ENCODE peak calls at places on chromosomes 7 and 10, in ten cellular contexts. One of them, this sample, is unnamed.

GRCh38 chr10:117663750-117664149 is 121.2 kb downstream of the EMX2 start:
- DNase-seq in GM12891: peak
- DNase-seq in GM12878: peak
- DNase-seq in H1: no peak
- DNase-seq in spleen: no peak
- DNase-seq in HCT116: peak
- DNase-seq in stomach: no peak
- DNase-seq in K562: no peak
- DNase-seq in suprapubic skin: no peak
- DNase-seq in endothelial cell of umbilical vein: no peak
- DNase-seq in this sample: peak

GRCh38 chr10:56782503-56782902 is 421.4 kb upstream of the ZWINT start:
- DNase-seq in GM12891: no peak
- DNase-seq in GM12878: no peak
- DNase-seq in H1: peak
- DNase-seq in spleen: no peak
- DNase-seq in HCT116: no peak
- DNase-seq in stomach: no peak
- DNase-seq in K562: no peak
- DNase-seq in suprapubic skin: no peak
- DNase-seq in endothelial cell of umbilical vein: no peak
- DNase-seq in this sample: no peak

GRCh38 chr10:117960345-117960744 is 86.4 kb downstream of the RAB11FIP2 start:
- DNase-seq in GM12891: no peak
- DNase-seq in GM12878: no peak
- DNase-seq in H1: no peak
- DNase-seq in spleen: no peak
- DNase-seq in HCT116: no peak
- DNase-seq in stomach: no peak
- DNase-seq in K562: no peak
- DNase-seq in suprapubic skin: no peak
- DNase-seq in endothelial cell of umbilical vein: no peak
- DNase-seq in this sample: no peak

GRCh38 chr7:137948845-137949330 is 53.0 kb downstream of the CREB3L2 start:
- DNase-seq in GM12891: no peak
- DNase-seq in GM12878: no peak
- DNase-seq in H1: no peak
- DNase-seq in spleen: no peak
- DNase-seq in HCT116: no peak
- DNase-seq in stomach: no peak
- DNase-seq in K562: no peak
- DNase-seq in suprapubic skin: no peak
- DNase-seq in endothelial cell of umbilical vein: no peak
- DNase-seq in this sample: no peak

GRCh38 chr7:2228921-2229320 is 3.8 kb downstream of the MAD1L1 start:
- DNase-seq in GM12891: no peak
- DNase-seq in GM12878: no peak
- DNase-seq in H1: no peak
- DNase-seq in spleen: no peak
- DNase-seq in HCT116: no peak
- DNase-seq in stomach: no peak
- DNase-seq in K562: no peak
- DNase-seq in suprapubic skin: no peak
- DNase-seq in endothelial cell of umbilical vein: no peak
- DNase-seq in this sample: no peak

GRCh38 chr10:51063659-51064535 is 10.4 kb upstream of the PRKG1 start:
- DNase-seq in GM12891: no peak
- DNase-seq in GM12878: no peak
- DNase-seq in H1: no peak
- DNase-seq in spleen: no peak
- DNase-seq in HCT116: peak
- DNase-seq in stomach: no peak
- DNase-seq in K562: no peak
- DNase-seq in suprapubic skin: no peak
- DNase-seq in endothelial cell of umbilical vein: peak
- DNase-seq in this sample: no peak

GRCh38 chr7:28533731-28534531 is 121.6 kb downstream of the CREB5 start:
- DNase-seq in GM12891: no peak
- DNase-seq in GM12878: no peak
- DNase-seq in H1: no peak
- DNase-seq in spleen: no peak
- DNase-seq in HCT116: no peak
- DNase-seq in stomach: no peak
- DNase-seq in K562: no peak
- DNase-seq in suprapubic skin: peak
- DNase-seq in endothelial cell of umbilical vein: peak
- DNase-seq in this sample: no peak

GRCh38 chr10:103781329-103782061 is 73.9 kb downstream of the SH3PXD2A start:
- DNase-seq in GM12891: no peak
- DNase-seq in GM12878: no peak
- DNase-seq in H1: no peak
- DNase-seq in spleen: no peak
- DNase-seq in HCT116: peak
- DNase-seq in stomach: no peak
- DNase-seq in K562: peak
- DNase-seq in suprapubic skin: no peak
- DNase-seq in endothelial cell of umbilical vein: peak
- DNase-seq in this sample: no peak

GRCh38 chr10:71837085-71837827 is 13.8 kb downstream of the PSAP start:
- DNase-seq in GM12891: no peak
- DNase-seq in GM12878: no peak
- DNase-seq in H1: no peak
- DNase-seq in spleen: no peak
- DNase-seq in HCT116: no peak
- DNase-seq in stomach: no peak
- DNase-seq in K562: peak
- DNase-seq in suprapubic skin: peak
- DNase-seq in endothelial cell of umbilical vein: no peak
- DNase-seq in this sample: no peak

GRCh38 chr7:128408709-128409434 is 910 bp downstream of the IMPDH1 start:
- DNase-seq in GM12891: no peak
- DNase-seq in GM12878: no peak
- DNase-seq in H1: no peak
- DNase-seq in spleen: no peak
- DNase-seq in HCT116: no peak
- DNase-seq in stomach: no peak
- DNase-seq in K562: peak
- DNase-seq in suprapubic skin: no peak
- DNase-seq in endothelial cell of umbilical vein: no peak
- DNase-seq in this sample: no peak

GRCh38 chr7:158442260-158442659 is 145.4 kb downstream of the PTPRN2 start:
- DNase-seq in GM12891: no peak
- DNase-seq in GM12878: no peak
- DNase-seq in H1: no peak
- DNase-seq in spleen: no peak
- DNase-seq in HCT116: peak
- DNase-seq in stomach: no peak
- DNase-seq in K562: peak
- DNase-seq in suprapubic skin: no peak
- DNase-seq in endothelial cell of umbilical vein: no peak
- DNase-seq in this sample: no peak

GRCh38 chr7:27151945-27152815 is at the start of gene HOXA3:
- DNase-seq in GM12891: no peak
- DNase-seq in GM12878: no peak
- DNase-seq in H1: no peak
- DNase-seq in spleen: peak
- DNase-seq in HCT116: no peak
- DNase-seq in stomach: peak
- DNase-seq in K562: no peak
- DNase-seq in suprapubic skin: peak
- DNase-seq in endothelial cell of umbilical vein: peak
- DNase-seq in this sample: no peak

GRCh38 chr7:121449304-121449703 is 53.2 kb upstream of the FAM3C start:
- DNase-seq in GM12891: no peak
- DNase-seq in GM12878: no peak
- DNase-seq in H1: no peak
- DNase-seq in spleen: no peak
- DNase-seq in HCT116: no peak
- DNase-seq in stomach: no peak
- DNase-seq in K562: no peak
- DNase-seq in suprapubic skin: no peak
- DNase-seq in endothelial cell of umbilical vein: no peak
- DNase-seq in this sample: no peak

GRCh38 chr10:123639131-123639530 is 27.0 kb upstream of the GPR26 start:
- DNase-seq in GM12891: no peak
- DNase-seq in GM12878: no peak
- DNase-seq in H1: no peak
- DNase-seq in spleen: no peak
- DNase-seq in HCT116: no peak
- DNase-seq in stomach: no peak
- DNase-seq in K562: no peak
- DNase-seq in suprapubic skin: no peak
- DNase-seq in endothelial cell of umbilical vein: no peak
- DNase-seq in this sample: no peak

GRCh38 chr7:409344-410281 is 110.0 kb downstream of the PDGFA start:
- DNase-seq in GM12891: no peak
- DNase-seq in GM12878: no peak
- DNase-seq in H1: no peak
- DNase-seq in spleen: peak
- DNase-seq in HCT116: no peak
- DNase-seq in stomach: no peak
- DNase-seq in K562: no peak
- DNase-seq in suprapubic skin: no peak
- DNase-seq in endothelial cell of umbilical vein: no peak
- DNase-seq in this sample: no peak

GRCh38 chr10:71009031-71009605 is 120.8 kb upstream of the PCBD1 start:
- DNase-seq in GM12891: no peak
- DNase-seq in GM12878: no peak
- DNase-seq in H1: no peak
- DNase-seq in spleen: no peak
- DNase-seq in HCT116: no peak
- DNase-seq in stomach: no peak
- DNase-seq in K562: no peak
- DNase-seq in suprapubic skin: no peak
- DNase-seq in endothelial cell of umbilical vein: no peak
- DNase-seq in this sample: no peak

GRCh38 chr10:114437456-114438292 is 33.4 kb upstream of the AFAP1L2 start:
- DNase-seq in GM12891: no peak
- DNase-seq in GM12878: no peak
- DNase-seq in H1: no peak
- DNase-seq in spleen: no peak
- DNase-seq in HCT116: no peak
- DNase-seq in stomach: no peak
- DNase-seq in K562: peak
- DNase-seq in suprapubic skin: no peak
- DNase-seq in endothelial cell of umbilical vein: no peak
- DNase-seq in this sample: no peak

GRCh38 chr7:157603005-157603404 is 266.2 kb downstream of the DNAJB6 start:
- DNase-seq in GM12891: no peak
- DNase-seq in GM12878: no peak
- DNase-seq in H1: no peak
- DNase-seq in spleen: no peak
- DNase-seq in HCT116: no peak
- DNase-seq in stomach: no peak
- DNase-seq in K562: no peak
- DNase-seq in suprapubic skin: peak
- DNase-seq in endothelial cell of umbilical vein: no peak
- DNase-seq in this sample: no peak

GRCh38 chr7:155297517-155298287 is at the start of gene INSIG1:
- DNase-seq in GM12891: peak
- DNase-seq in GM12878: peak
- DNase-seq in H1: peak
- DNase-seq in spleen: peak
- DNase-seq in HCT116: peak
- DNase-seq in stomach: peak
- DNase-seq in K562: peak
- DNase-seq in suprapubic skin: peak
- DNase-seq in endothelial cell of umbilical vein: peak
- DNase-seq in this sample: peak
- TF ChIP-seq POLR2A in GM12891: peak
- TF ChIP-seq POLR2A in GM12878: peak
- TF ChIP-seq POLR2A in H1: peak
- TF ChIP-seq POLR2A in spleen: peak
- TF ChIP-seq POLR2A in HCT116: peak
- TF ChIP-seq POLR2A in stomach: no peak
- TF ChIP-seq POLR2A in K562: peak
- TF ChIP-seq POLR2A in suprapubic skin: peak
- TF ChIP-seq POLR2A in endothelial cell of umbilical vein: peak
- TF ChIP-seq POLR2A in this sample: peak

GRCh38 chr7:101255841-101256240 is 11.0 kb upstream of the FIS1 start:
- DNase-seq in GM12891: no peak
- DNase-seq in GM12878: no peak
- DNase-seq in H1: no peak
- DNase-seq in spleen: no peak
- DNase-seq in HCT116: no peak
- DNase-seq in stomach: no peak
- DNase-seq in K562: no peak
- DNase-seq in suprapubic skin: no peak
- DNase-seq in endothelial cell of umbilical vein: no peak
- DNase-seq in this sample: no peak
- TF ChIP-seq POLR2AphosphoS5 in GM12891: no peak
- TF ChIP-seq POLR2AphosphoS5 in GM12878: no peak
- TF ChIP-seq POLR2AphosphoS5 in H1: no peak
- TF ChIP-seq POLR2AphosphoS5 in spleen: no peak
- TF ChIP-seq POLR2AphosphoS5 in HCT116: no peak
- TF ChIP-seq POLR2AphosphoS5 in stomach: no peak
- TF ChIP-seq POLR2AphosphoS5 in K562: no peak
- TF ChIP-seq POLR2AphosphoS5 in suprapubic skin: no peak
- TF ChIP-seq POLR2AphosphoS5 in endothelial cell of umbilical vein: no peak
- TF ChIP-seq POLR2AphosphoS5 in this sample: no peak

DNA sequence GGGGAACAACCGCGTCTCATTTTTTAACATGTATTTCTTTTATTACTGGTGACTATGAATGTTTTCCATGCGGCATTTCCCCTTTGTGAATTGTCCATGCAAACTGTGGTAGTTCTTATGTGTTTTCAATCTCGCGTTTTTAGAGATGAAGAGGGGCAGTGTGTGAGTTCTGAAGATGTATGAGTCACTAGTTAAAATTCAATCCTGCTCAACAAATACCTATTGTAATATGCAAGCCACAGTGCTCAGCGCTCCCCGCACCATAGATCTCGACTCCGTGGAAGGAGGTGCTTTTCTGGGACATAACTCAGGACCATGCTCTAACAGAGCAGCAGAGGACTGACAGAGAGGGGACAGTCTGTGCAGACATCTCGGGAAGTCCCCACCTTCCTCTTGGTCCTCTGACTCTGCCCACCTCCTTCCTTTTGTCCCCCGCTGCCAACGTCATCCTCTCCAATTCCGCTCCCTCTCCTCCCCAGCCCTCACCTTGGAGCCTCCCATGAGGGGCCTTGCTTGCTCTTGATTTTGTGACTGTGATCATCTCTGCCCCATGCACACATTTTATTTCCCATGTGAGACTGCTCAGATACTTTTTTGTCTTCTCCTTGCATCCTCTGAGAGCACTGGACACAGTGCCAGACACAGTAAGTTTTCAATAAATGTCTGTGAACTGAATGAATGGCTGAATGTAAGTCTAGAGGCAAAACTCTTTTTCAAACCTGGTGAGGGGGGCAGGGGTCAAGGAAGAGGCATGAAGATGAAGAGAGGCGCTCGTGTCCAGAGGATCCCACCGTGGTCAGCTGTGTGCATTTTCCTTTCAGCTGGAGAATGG is 42.7 kb upstream of the PLEKHA1 start:
- DNase-seq in GM12891: no peak
- DNase-seq in GM12878: no peak
- DNase-seq in H1: no peak
- DNase-seq in spleen: no peak
- DNase-seq in HCT116: no peak
- DNase-seq in stomach: no peak
- DNase-seq in K562: no peak
- DNase-seq in suprapubic skin: peak
- DNase-seq in endothelial cell of umbilical vein: no peak
- DNase-seq in this sample: no peak
- TF ChIP-seq POLR2A in GM12891: no peak
- TF ChIP-seq POLR2A in GM12878: no peak
- TF ChIP-seq POLR2A in H1: no peak
- TF ChIP-seq POLR2A in spleen: no peak
- TF ChIP-seq POLR2A in HCT116: no peak
- TF ChIP-seq POLR2A in stomach: no peak
- TF ChIP-seq POLR2A in K562: no peak
- TF ChIP-seq POLR2A in suprapubic skin: no peak
- TF ChIP-seq POLR2A in endothelial cell of umbilical vein: no peak
- TF ChIP-seq POLR2A in this sample: no peak

GRCh38 chr7:133977409-133978274 is 149.5 kb upstream of the LRGUK start:
- DNase-seq in GM12891: no peak
- DNase-seq in GM12878: no peak
- DNase-seq in H1: no peak
- DNase-seq in spleen: no peak
- DNase-seq in HCT116: no peak
- DNase-seq in stomach: no peak
- DNase-seq in K562: no peak
- DNase-seq in suprapubic skin: no peak
- DNase-seq in endothelial cell of umbilical vein: no peak
- DNase-seq in this sample: no peak
- TF ChIP-seq POLR2AphosphoS5 in GM12891: no peak
- TF ChIP-seq POLR2AphosphoS5 in GM12878: no peak
- TF ChIP-seq POLR2AphosphoS5 in H1: no peak
- TF ChIP-seq POLR2AphosphoS5 in spleen: no peak
- TF ChIP-seq POLR2AphosphoS5 in HCT116: no peak
- TF ChIP-seq POLR2AphosphoS5 in stomach: no peak
- TF ChIP-seq POLR2AphosphoS5 in K562: no peak
- TF ChIP-seq POLR2AphosphoS5 in suprapubic skin: no peak
- TF ChIP-seq POLR2AphosphoS5 in endothelial cell of umbilical vein: no peak
- TF ChIP-seq POLR2AphosphoS5 in this sample: no peak